ENCODE peak calls at places on chromosomes 11 and 22, in seven cellular contexts. P is tibial nerve, V is astrocyte of the spinal cord, K is body of pancreas, O is fibroblast of the aortic adventitia, C is A673, Y is breast epithelium. S is an unnamed sample.

GRCh38 chr11:134780486-134781155 is 368.6 kb upstream of the B3GAT1 start:
- DNase-seq in P (no peak), C (no peak), O (no peak), Y (no peak), V (no peak), K (no peak), S (no peak)

GRCh38 chr11:119501777-119502405 is 78.9 kb upstream of the THY1 start:
- DNase-seq in V (no peak), K (no peak), O (no peak), Y (no peak), P (no peak), C (no peak), S (no peak)

GRCh38 chr11:130831506-130832385 is 84.5 kb downstream of the SNX19 start:
- DNase-seq in Y (no peak), O (peak), K (no peak), P (no peak), V (no peak), C (peak), S (no peak)

GRCh38 chr11:13061294-13061990 is 52.3 kb downstream of the RASSF10 start:
- DNase-seq in K (no peak), Y (no peak), V (peak), O (peak), C (no peak), P (no peak), S (no peak)

GRCh38 chr22:28541137-28541536 is 138.5 kb downstream of the TTC28 start:
- DNase-seq in C (no peak), O (no peak), P (no peak), Y (no peak), V (no peak), K (no peak), S (no peak)

GRCh38 chr11:80307676-80308075 is 866.8 kb upstream of the TENM4 start:
- DNase-seq in O (no peak), K (no peak), Y (no peak), P (no peak), V (no peak), C (no peak), S (no peak)

GRCh38 chr11:65862191-65862735 is 2.0 kb downstream of the MUS81 start:
- DNase-seq in K (no peak), P (no peak), C (no peak), Y (no peak), O (no peak), V (no peak), S (no peak)

GRCh38 chr11:28223577-28223976 is 115.4 kb downstream of the METTL15 start:
- DNase-seq in Y (no peak), C (no peak), P (no peak), V (no peak), K (no peak), O (no peak), S (no peak)

GRCh38 chr11:124961972-124962609 is 8.1 kb downstream of the CCDC15 start:
- DNase-seq in K (no peak), C (peak), O (peak), V (peak), Y (no peak), P (peak), S (no peak)

GRCh38 chr22:46514592-46515207 is 22.7 kb downstream of the CELSR1 start:
- DNase-seq in O (peak), K (no peak), Y (no peak), C (no peak), V (peak), P (no peak), S (no peak)

GRCh38 chr11:61814242-61814957 is 2.4 kb downstream of the FADS1 start:
- DNase-seq in K (peak), P (peak), Y (no peak), V (no peak), C (peak), O (no peak), S (no peak)

GRCh38 chr11:105609341-105609781 is 512 bp upstream of the GRIA4 start:
- DNase-seq in V (peak), O (no peak), K (peak), Y (no peak), C (peak), P (no peak), S (peak)

GRCh38 chr11:2673871-2674471 is 25.8 kb downstream of the KCNQ1OT1 start:
- DNase-seq in Y (peak), O (no peak), V (no peak), C (no peak), P (no peak), K (peak), S (peak)

GRCh38 chr22:19823638-19824196 is 31.0 kb downstream of the GNB1L start:
- DNase-seq in Y (no peak), K (no peak), C (no peak), O (no peak), V (no peak), P (no peak), S (peak)

GRCh38 chr11:32420139-32420538 is 15.2 kb downstream of the WT1 start:
- DNase-seq in Y (no peak), O (no peak), P (no peak), V (no peak), C (no peak), K (no peak), S (no peak)

GRCh38 chr22:24066872-24067271 is 55.8 kb downstream of the CABIN1 start:
- DNase-seq in C (no peak), V (no peak), O (no peak), Y (no peak), K (peak), P (no peak), S (no peak)

GRCh38 chr11:32325187-32325586 is 110.2 kb downstream of the WT1 start:
- DNase-seq in K (no peak), V (no peak), P (no peak), O (no peak), C (no peak), Y (no peak), S (no peak)

GRCh38 chr11:104534268-104534667 is 364.0 kb downstream of the CASP12 start:
- DNase-seq in C (no peak), O (peak), P (no peak), V (peak), K (no peak), Y (no peak), S (no peak)

GRCh38 chr11:2743427-2744110 is 43.8 kb upstream of the KCNQ1OT1 start:
- DNase-seq in K (peak), V (no peak), Y (no peak), P (no peak), O (no peak), C (no peak), S (peak)

GRCh38 chr22:19463491-19464469 is 15.2 kb downstream of the UFD1 start:
- DNase-seq in V (peak), K (peak), P (no peak), C (no peak), O (peak), Y (no peak), S (no peak)

GRCh38 chr11:75815345-75815983 is 454 bp downstream of the UVRAG start:
- DNase-seq in P (no peak), O (peak), C (peak), Y (peak), V (peak), K (no peak), S (no peak)

GRCh38 chr11:23540101-23540561 is 679.9 kb upstream of the CCDC179 start:
- DNase-seq in V (peak), Y (no peak), C (peak), P (no peak), K (peak), O (peak), S (no peak)

GRCh38 chr11:10072841-10073240 is 221.2 kb downstream of the SBF2 start:
- DNase-seq in P (no peak), K (no peak), O (no peak), V (no peak), Y (no peak), C (no peak), S (no peak)

GRCh38 chr22:27159716-27160295 is 502.4 kb downstream of the MIAT start:
- DNase-seq in C (no peak), V (no peak), K (no peak), P (no peak), O (no peak), Y (no peak), S (no peak)

GRCh38 chr11:1070594-1071462 is 3.8 kb upstream of the MUC2 start:
- DNase-seq in K (peak), Y (peak), C (no peak), P (no peak), V (no peak), O (no peak), S (no peak)

GRCh38 chr11:108960498-108960897 is 295.6 kb downstream of the DDX10 start:
- DNase-seq in O (no peak), P (no peak), Y (no peak), C (peak), V (no peak), K (no peak), S (peak)

GRCh38 chr11:111331711-111332479 is 33.5 kb downstream of the POU2AF3 start:
- DNase-seq in Y (no peak), V (peak), P (no peak), K (no peak), C (no peak), O (peak), S (no peak)

GRCh38 chr11:57324154-57324885 is 432 bp downstream of the TNKS1BP1 start:
- DNase-seq in C (peak), V (peak), P (no peak), O (peak), Y (no peak), K (peak), S (no peak)

GRCh38 chr22:36409911-36410756 is 22.4 kb upstream of the MYH9 start:
- DNase-seq in O (no peak), K (peak), C (peak), V (peak), Y (peak), P (no peak), S (peak)

GRCh38 chr11:66727282-66727882 is 1.6 kb downstream of the SPTBN2 start:
- DNase-seq in Y (peak), K (peak), C (no peak), V (peak), O (no peak), P (no peak), S (no peak)

GRCh38 chr11:96384156-96384555 is 5.6 kb downstream of the CCDC82 start:
- DNase-seq in O (no peak), P (no peak), C (peak), K (no peak), Y (no peak), V (no peak), S (no peak)

GRCh38 chr11:130001491-130002351 is 914 bp downstream of the PRDM10 start:
- DNase-seq in P (peak), O (peak), C (peak), K (peak), Y (peak), V (peak), S (no peak)

GRCh38 chr11:47398551-47398950 is 9.8 kb upstream of the SLC39A13 start:
- DNase-seq in V (no peak), Y (no peak), K (no peak), O (no peak), C (no peak), P (no peak), S (no peak)

GRCh38 chr11:47403135-47403534 is 5.3 kb upstream of the SLC39A13 start:
- DNase-seq in K (no peak), C (no peak), V (no peak), Y (no peak), P (no peak), O (no peak), S (no peak)

GRCh38 chr11:47398011-47398410 is 10.4 kb upstream of the SLC39A13 start:
- DNase-seq in V (no peak), P (no peak), C (no peak), Y (no peak), O (no peak), K (no peak), S (no peak)

GRCh38 chr11:47400813-47401279 is 7.5 kb upstream of the SLC39A13 start:
- DNase-seq in Y (no peak), V (no peak), P (no peak), C (no peak), O (no peak), K (no peak), S (no peak)

DNA sequence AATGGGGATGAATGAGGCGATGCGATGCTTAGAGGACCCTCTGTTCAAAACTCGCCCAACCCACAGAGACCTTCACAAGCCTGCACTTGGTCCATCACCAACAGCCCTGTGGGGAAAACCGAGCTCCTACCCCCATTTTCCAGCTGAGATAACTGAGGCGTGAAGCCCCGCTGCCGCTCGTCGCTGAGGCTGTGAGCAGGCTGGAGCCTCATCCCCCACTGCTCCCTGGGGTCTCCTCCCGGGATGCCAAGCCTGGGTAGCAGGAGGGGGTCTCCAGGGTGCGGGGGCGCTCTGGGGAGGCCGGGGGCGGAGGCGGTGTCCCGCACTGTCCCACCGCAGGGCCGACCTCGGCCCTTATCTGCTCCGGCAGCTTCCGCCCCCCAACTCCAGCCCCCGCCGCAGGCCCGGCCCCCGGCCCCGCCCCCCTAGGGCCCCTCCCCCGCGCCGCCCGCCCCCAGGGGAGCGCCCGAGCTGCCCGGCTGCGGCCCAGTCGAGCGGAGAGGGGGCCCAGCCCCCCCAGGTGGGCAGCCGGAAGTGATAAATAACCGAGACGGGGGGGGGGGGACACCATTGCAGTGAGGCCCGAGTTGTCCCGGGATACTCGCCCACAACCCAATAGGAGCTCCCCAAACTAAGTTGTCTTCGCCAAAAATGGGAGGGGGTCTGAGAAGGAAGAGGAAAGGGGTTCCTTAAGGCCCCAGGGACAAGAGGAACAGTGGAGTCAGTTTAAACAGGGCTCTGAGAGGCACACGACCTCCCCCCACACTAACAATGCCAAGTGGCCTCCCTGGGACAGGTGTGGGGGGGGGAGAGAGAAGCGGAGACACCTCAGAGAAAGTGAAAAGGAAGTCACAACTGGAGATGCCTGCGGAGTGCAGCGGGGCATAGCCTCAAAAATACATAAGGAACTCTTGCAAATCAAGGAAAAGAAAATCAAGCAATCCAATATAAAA is 8.3 kb upstream of the SLC39A13 start:
- DNase-seq in Y (no peak), O (no peak), P (no peak), C (peak), V (no peak), K (peak), S (no peak)
- H3K4me3 ChIP-seq in Y (peak), O (peak), P (peak), C (peak), V (peak), K (peak), S (peak)

GRCh38 chr11:47980093-47980906 is at the start of gene PTPRJ:
- DNase-seq in O (peak), P (no peak), V (peak), Y (peak), K (peak), C (peak), S (peak)
- TF ChIP-seq CTCF in O (no peak), P (no peak), V (no peak), Y (no peak), K (no peak), C (no peak), S (no peak)

GRCh38 chr11:78349614-78350013 is 68.0 kb downstream of the GAB2 start:
- DNase-seq in Y (no peak), O (peak), V (no peak), C (no peak), P (no peak), K (no peak), S (no peak)

GRCh38 chr11:78350646-78351165 is 66.9 kb downstream of the GAB2 start:
- DNase-seq in C (peak), P (peak), Y (no peak), K (no peak), V (peak), O (peak), S (no peak)

GRCh38 chr11:78349114-78349513 is 68.5 kb downstream of the GAB2 start:
- DNase-seq in V (no peak), C (no peak), Y (no peak), K (no peak), P (no peak), O (no peak), S (no peak)

GRCh38 chr11:78351193-78351592 is 66.4 kb downstream of the GAB2 start:
- DNase-seq in O (no peak), K (no peak), P (no peak), V (no peak), C (no peak), Y (no peak), S (no peak)

DNA sequence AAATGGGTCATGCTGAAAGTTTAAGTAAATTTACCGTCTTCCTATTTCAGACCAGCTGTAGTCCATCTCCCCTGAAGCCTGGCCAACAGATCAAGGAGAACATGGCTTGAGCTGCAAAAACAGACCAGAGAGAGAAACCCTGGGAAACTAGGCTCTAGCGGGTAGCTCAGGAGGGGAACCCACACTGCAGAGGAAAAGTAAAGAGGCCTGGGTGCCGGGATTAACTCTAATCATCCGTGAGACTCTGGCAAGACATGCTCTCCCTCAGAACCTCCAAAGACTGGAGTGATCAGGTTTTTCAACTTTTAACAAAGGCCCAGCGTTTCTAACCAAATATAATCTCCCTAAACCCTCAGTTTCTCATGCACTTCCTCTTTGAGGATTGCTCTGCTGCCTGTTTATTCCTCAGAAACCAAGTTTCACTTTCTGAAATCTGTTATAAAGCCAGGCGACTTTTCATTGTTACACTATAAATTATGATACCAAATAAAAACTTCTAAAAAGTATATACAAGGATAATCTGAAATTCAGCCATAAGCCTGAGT is 67.4 kb downstream of the GAB2 start:
- DNase-seq in V (peak), C (peak), Y (no peak), K (no peak), P (no peak), O (peak), S (no peak)
- H3K4me3 ChIP-seq in V (no peak), C (peak), Y (peak), K (no peak), P (peak), O (peak), S (peak)

GRCh38 chr22:38115423-38116205 is 5.1 kb upstream of the BAIAP2L2 start:
- DNase-seq in Y (no peak), O (no peak), V (no peak), P (no peak), C (no peak), K (no peak), S (no peak)
- TF ChIP-seq CTCF in Y (no peak), O (no peak), V (no peak), P (no peak), C (no peak), K (no peak), S (no peak)

GRCh38 chr22:32841175-32841574 is 39.7 kb downstream of the TIMP3 start:
- DNase-seq in P (no peak), O (no peak), C (no peak), K (no peak), Y (no peak), V (no peak), S (no peak)
- H3K4me3 ChIP-seq in P (no peak), O (no peak), C (no peak), K (no peak), Y (no peak), V (no peak), S (no peak)

DNA sequence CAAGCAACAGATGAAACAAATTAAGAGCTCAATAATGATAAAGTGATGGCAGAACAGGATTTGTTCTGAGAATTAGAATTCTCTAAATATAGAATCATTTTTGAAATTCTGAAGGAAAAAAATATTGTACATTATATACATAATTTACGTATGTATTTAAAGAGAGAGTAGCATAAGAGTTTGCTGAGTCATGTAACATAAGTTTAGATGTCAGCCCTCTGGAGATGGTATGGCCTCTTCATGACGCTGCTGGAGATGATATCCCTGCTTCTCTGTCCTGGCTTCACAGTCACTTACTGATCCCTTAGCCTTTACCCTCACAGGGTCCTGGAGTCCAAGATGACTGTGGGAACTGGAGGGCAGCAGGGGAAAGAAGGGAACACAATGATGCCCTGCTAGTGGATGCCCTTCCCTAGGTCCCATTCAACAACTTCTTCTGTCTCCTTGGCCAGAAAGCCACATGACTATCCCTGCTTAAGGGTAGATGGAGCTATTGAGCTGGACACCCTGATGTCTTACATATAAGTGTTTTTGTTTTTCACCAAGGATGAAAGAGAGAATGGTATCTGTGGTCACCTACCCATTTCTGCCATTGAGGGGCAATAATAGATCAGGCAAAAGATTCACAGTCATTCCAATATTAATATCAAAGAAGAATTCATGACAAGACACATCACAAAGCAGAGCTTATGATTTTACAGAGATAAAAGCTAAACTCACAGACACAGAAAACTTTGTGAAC is 753.1 kb downstream of the TBC1D22A start:
- DNase-seq in O (no peak), P (no peak), V (no peak), Y (no peak), C (no peak), K (no peak), S (no peak)
- TF ChIP-seq CTCF in O (no peak), P (no peak), V (no peak), Y (no peak), C (peak), K (no peak), S (no peak)

GRCh38 chr11:116835042-116835772 is 2.2 kb downstream of the APOA1 start:
- DNase-seq in V (no peak), O (no peak), C (no peak), P (no peak), K (no peak), Y (no peak), S (no peak)
- H3K4me3 ChIP-seq in V (peak), O (no peak), C (peak), P (peak), K (no peak), Y (peak), S (peak)

DNA sequence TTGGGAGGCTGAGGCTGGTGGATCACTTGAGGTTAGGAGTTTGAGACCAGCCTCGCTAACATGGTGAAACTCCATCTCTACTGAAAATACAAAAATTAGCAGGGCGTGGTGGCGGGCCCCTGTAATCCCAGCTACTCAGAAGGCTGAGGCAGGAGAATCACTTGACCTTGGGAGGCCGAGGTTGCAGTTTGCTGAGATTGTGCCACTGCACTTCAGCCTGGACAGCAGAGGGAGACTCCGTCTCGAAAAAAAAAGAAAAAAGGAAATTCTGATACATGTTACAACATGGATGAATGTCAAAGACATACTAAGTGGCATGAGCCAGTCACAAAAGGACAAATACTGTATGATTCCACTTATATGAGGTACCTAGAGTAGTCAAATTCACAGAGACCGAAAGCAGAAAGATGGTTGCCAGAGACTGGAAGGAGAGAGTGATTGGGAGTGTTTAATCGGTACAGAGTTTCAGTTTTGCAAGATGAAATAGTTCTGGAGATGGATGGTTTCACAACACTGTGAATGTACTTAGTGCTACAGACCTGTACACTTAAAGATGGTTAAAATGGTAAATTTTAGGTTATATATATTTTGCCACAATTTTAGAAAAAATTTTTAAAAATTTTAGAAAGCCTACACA is 92.3 kb downstream of the BLID start:
- DNase-seq in Y (no peak), K (no peak), P (no peak), C (peak), O (peak), V (no peak), S (no peak)
- TF ChIP-seq CTCF in Y (no peak), K (no peak), P (no peak), C (peak), O (peak), V (peak), S (no peak)